ENCODE peak calls at places on chromosomes 1 and 21, in ten cellular contexts. R, Y, N, Q, W, F, S, U, V and P are unnamed samples.

GRCh38 chr1:31063636-31064035 is 1.9 kb downstream of the PUM1 start:
- DNase-seq in R (no peak), Y (no peak), N (no peak), Q (no peak), W (no peak), F (no peak), S (no peak), U (no peak), V (no peak), P (no peak)

GRCh38 chr1:246946366-246946765 is 14.6 kb upstream of the AHCTF1 start:
- DNase-seq in R (no peak), Y (no peak), N (no peak), Q (no peak), W (no peak), F (no peak), S (no peak), U (no peak), V (no peak), P (no peak)

GRCh38 chr1:155173478-155174333 is at the start of gene TRIM46:
- DNase-seq in R (peak), Y (peak), N (peak), Q (peak), W (peak), F (no peak), S (peak), U (peak), V (peak), P (peak)

GRCh38 chr1:12541274-12542137 is 76.5 kb downstream of the DHRS3 start:
- DNase-seq in R (no peak), Y (no peak), N (peak), Q (peak), W (peak), F (no peak), S (no peak), U (no peak), V (no peak), P (no peak)

GRCh38 chr1:91851130-91852010 is 34.6 kb downstream of the TGFBR3 start:
- DNase-seq in R (no peak), Y (no peak), N (peak), Q (peak), W (peak), F (no peak), S (peak), U (peak), V (no peak), P (peak)

GRCh38 chr1:205344010-205344808 is 12.5 kb downstream of the KLHDC8A start:
- DNase-seq in R (peak), Y (peak), N (no peak), Q (no peak), W (peak), F (no peak), S (peak), U (peak), V (no peak), P (no peak)

GRCh38 chr1:81802601-81803422 is 2.1 kb downstream of the ADGRL2 start:
- DNase-seq in R (no peak), Y (no peak), N (peak), Q (peak), W (peak), F (no peak), S (peak), U (peak), V (peak), P (no peak)

GRCh38 chr21:26388731-26389231 is 184.3 kb downstream of the CYYR1 start:
- DNase-seq in R (no peak), Y (no peak), N (peak), Q (no peak), W (no peak), F (no peak), S (no peak), U (no peak), V (no peak), P (no peak)

GRCh38 chr1:168582690-168583325 is 6.4 kb downstream of the XCL1 start:
- DNase-seq in R (no peak), Y (no peak), N (no peak), Q (no peak), W (peak), F (no peak), S (no peak), U (no peak), V (no peak), P (no peak)